ENCODE peak calls at places on chromosome 11, in four cellular contexts. One of them, this sample, is unnamed.

GRCh38 chr11:112999518-112999917 is 38.3 kb downstream of the NCAM1 start:
- DNase-seq in adrenal gland: no peak
- DNase-seq in right lobe of liver: no peak
- DNase-seq in right atrium auricular region: no peak
- DNase-seq in this sample: no peak

GRCh38 chr11:2990617-2991476 is 1.3 kb downstream of the NAP1L4 start:
- DNase-seq in right lobe of liver: no peak
- DNase-seq in right atrium auricular region: no peak
- DNase-seq in adrenal gland: no peak
- DNase-seq in this sample: peak; percentile 46

GRCh38 chr11:3666023-3666530 is 5.1 kb downstream of the CHRNA10 start:
- DNase-seq in right lobe of liver: no peak
- DNase-seq in right atrium auricular region: no peak
- DNase-seq in adrenal gland: no peak
- DNase-seq in this sample: no peak

GRCh38 chr11:68313574-68314202 is 1.3 kb downstream of the LRP5 start:
- DNase-seq in adrenal gland: no peak
- DNase-seq in right atrium auricular region: no peak
- DNase-seq in right lobe of liver: no peak
- DNase-seq in this sample: no peak

GRCh38 chr11:76807206-76807875 is 24.2 kb downstream of the TSKU start:
- DNase-seq in right lobe of liver: peak; percentile 85
- DNase-seq in right atrium auricular region: peak; percentile 92
- DNase-seq in adrenal gland: peak; percentile 79
- DNase-seq in this sample: peak; percentile 94

GRCh38 chr11:134360050-134360835 is 28.5 kb downstream of the GLB1L2 start:
- DNase-seq in right atrium auricular region: peak; percentile 69
- DNase-seq in right lobe of liver: peak; percentile 85
- DNase-seq in adrenal gland: peak; percentile 71
- DNase-seq in this sample: no peak

GRCh38 chr11:27013741-27014415 is 20.0 kb downstream of the FIBIN start:
- DNase-seq in right atrium auricular region: no peak
- DNase-seq in right lobe of liver: no peak
- DNase-seq in adrenal gland: no peak
- DNase-seq in this sample: no peak

GRCh38 chr11:12689029-12689755 is 15.0 kb downstream of the TEAD1 start:
- DNase-seq in right lobe of liver: no peak
- DNase-seq in adrenal gland: no peak
- DNase-seq in right atrium auricular region: no peak
- DNase-seq in this sample: no peak

GRCh38 chr11:118677977-118678376 is 1.5 kb downstream of the TREH start:
- DNase-seq in adrenal gland: no peak
- DNase-seq in right atrium auricular region: no peak
- DNase-seq in right lobe of liver: no peak
- DNase-seq in this sample: peak; percentile 40

GRCh38 chr11:29159552-29160465 is 857.0 kb downstream of the KCNA4 start:
- DNase-seq in adrenal gland: peak; percentile 24
- DNase-seq in right atrium auricular region: no peak
- DNase-seq in right lobe of liver: no peak
- DNase-seq in this sample: no peak

GRCh38 chr11:117876341-117877119 is at the start of gene FXYD6:
- DNase-seq in right atrium auricular region: peak; percentile 66
- DNase-seq in adrenal gland: peak; percentile 76
- DNase-seq in right lobe of liver: no peak
- DNase-seq in this sample: peak; percentile 76

GRCh38 chr11:110069158-110069737 is 23.9 kb upstream of the ZC3H12C start:
- DNase-seq in right atrium auricular region: no peak
- DNase-seq in adrenal gland: peak; percentile 52
- DNase-seq in right lobe of liver: peak; percentile 61
- DNase-seq in this sample: no peak

GRCh38 chr11:9735236-9735635 is 71.4 kb downstream of the SWAP70 start:
- DNase-seq in right atrium auricular region: no peak
- DNase-seq in right lobe of liver: no peak
- DNase-seq in adrenal gland: no peak
- DNase-seq in this sample: no peak

GRCh38 chr11:44731685-44732411 is 5.1 kb downstream of the TSPAN18 start:
- DNase-seq in right atrium auricular region: no peak
- DNase-seq in adrenal gland: peak; percentile 88
- DNase-seq in right lobe of liver: no peak
- DNase-seq in this sample: no peak

GRCh38 chr11:83855237-83855636 is 569.1 kb upstream of the CCDC90B start:
- DNase-seq in adrenal gland: no peak
- DNase-seq in right lobe of liver: no peak
- DNase-seq in right atrium auricular region: no peak
- DNase-seq in this sample: no peak

GRCh38 chr11:45984192-45984591 is 61.7 kb downstream of the LARGE2 start:
- DNase-seq in right lobe of liver: no peak
- DNase-seq in adrenal gland: no peak
- DNase-seq in right atrium auricular region: no peak
- DNase-seq in this sample: no peak

GRCh38 chr11:3836903-3837302 is 3.9 kb downstream of the RHOG start:
- DNase-seq in adrenal gland: no peak
- DNase-seq in right atrium auricular region: no peak
- DNase-seq in right lobe of liver: peak; percentile 73
- DNase-seq in this sample: no peak

GRCh38 chr11:41795004-41795403 is 335.6 kb upstream of the LRRC4C start:
- DNase-seq in right lobe of liver: no peak
- DNase-seq in adrenal gland: no peak
- DNase-seq in right atrium auricular region: no peak
- DNase-seq in this sample: no peak

GRCh38 chr11:78211565-78211964 is 22.8 kb downstream of the USP35 start:
- DNase-seq in right lobe of liver: no peak
- DNase-seq in right atrium auricular region: no peak
- DNase-seq in adrenal gland: no peak
- DNase-seq in this sample: no peak

GRCh38 chr11:133943950-133944698 is 12.6 kb downstream of the IGSF9B start:
- DNase-seq in adrenal gland: no peak
- DNase-seq in right lobe of liver: no peak
- DNase-seq in right atrium auricular region: no peak
- DNase-seq in this sample: no peak

GRCh38 chr11:42462558-42463310 is 849.1 kb upstream of the API5 start:
- DNase-seq in adrenal gland: no peak
- DNase-seq in right atrium auricular region: no peak
- DNase-seq in right lobe of liver: no peak
- DNase-seq in this sample: no peak

GRCh38 chr11:78145511-78146030 is 6.1 kb upstream of the ALG8 start:
- DNase-seq in right lobe of liver: no peak
- DNase-seq in adrenal gland: no peak
- DNase-seq in right atrium auricular region: no peak
- DNase-seq in this sample: no peak

GRCh38 chr11:65493367-65494176 is 5.3 kb upstream of the MALAT1 start:
- DNase-seq in adrenal gland: peak; percentile 95
- DNase-seq in right atrium auricular region: peak; percentile 98
- DNase-seq in right lobe of liver: peak; percentile 88
- DNase-seq in this sample: peak; percentile 98

GRCh38 chr11:64204080-64204440 is 2.5 kb upstream of the FERMT3 start:
- DNase-seq in adrenal gland: no peak
- DNase-seq in right lobe of liver: no peak
- DNase-seq in right atrium auricular region: no peak
- DNase-seq in this sample: no peak

GRCh38 chr11:110362916-110363574 is 66.6 kb upstream of the RDX start:
- DNase-seq in right lobe of liver: peak; percentile 81
- DNase-seq in adrenal gland: no peak
- DNase-seq in right atrium auricular region: no peak
- DNase-seq in this sample: no peak

GRCh38 chr11:71484248-71485062 is 31.5 kb downstream of the NADSYN1 start:
- DNase-seq in right lobe of liver: no peak
- DNase-seq in right atrium auricular region: no peak
- DNase-seq in adrenal gland: peak; percentile 3
- DNase-seq in this sample: no peak

GRCh38 chr11:73326929-73327811 is 19.1 kb downstream of the ARHGEF17 start:
- DNase-seq in right lobe of liver: no peak
- DNase-seq in adrenal gland: no peak
- DNase-seq in right atrium auricular region: no peak
- DNase-seq in this sample: no peak

GRCh38 chr11:112734207-112734606 is 227.0 kb upstream of the NCAM1 start:
- DNase-seq in right atrium auricular region: no peak
- DNase-seq in adrenal gland: peak; percentile 16
- DNase-seq in right lobe of liver: no peak
- DNase-seq in this sample: peak; percentile 16

GRCh38 chr11:7575841-7576451 is 62.1 kb downstream of the PPFIBP2 start:
- DNase-seq in right atrium auricular region: no peak
- DNase-seq in adrenal gland: no peak
- DNase-seq in right lobe of liver: no peak
- DNase-seq in this sample: peak; percentile 76

GRCh38 chr11:117979481-117980211 is 6.5 kb upstream of the IL10RA start:
- DNase-seq in right atrium auricular region: peak; percentile 57
- DNase-seq in adrenal gland: peak; percentile 51
- DNase-seq in right lobe of liver: no peak
- DNase-seq in this sample: no peak

GRCh38 chr11:119356349-119357031 is 10.0 kb upstream of the MFRP start:
- DNase-seq in adrenal gland: peak; percentile 77
- DNase-seq in right atrium auricular region: peak; percentile 86
- DNase-seq in right lobe of liver: peak; percentile 85
- DNase-seq in this sample: no peak

GRCh38 chr11:58768137-58768536 is 36.4 kb upstream of the GLYAT start:
- DNase-seq in right atrium auricular region: no peak
- DNase-seq in adrenal gland: no peak
- DNase-seq in right lobe of liver: no peak
- DNase-seq in this sample: no peak
- H3K4me3 ChIP-seq in right atrium auricular region: no peak overlapping the region
- H3K4me3 ChIP-seq in adrenal gland: no peak overlapping the region
- H3K4me3 ChIP-seq in right lobe of liver: no peak overlapping the region
- H3K4me3 ChIP-seq in this sample: no peak overlapping the region

GRCh38 chr11:35073691-35074382 is 65.1 kb upstream of the CD44 start:
- DNase-seq in right lobe of liver: no peak
- DNase-seq in right atrium auricular region: no peak
- DNase-seq in adrenal gland: no peak
- DNase-seq in this sample: no peak
- H3K27ac ChIP-seq in right lobe of liver: no peak overlapping the region
- H3K27ac ChIP-seq in right atrium auricular region: no peak overlapping the region
- H3K27ac ChIP-seq in adrenal gland: no peak overlapping the region
- H3K27ac ChIP-seq in this sample: no peak overlapping the region

GRCh38 chr11:100812517-100812916 is 125.4 kb downstream of the ARHGAP42 start:
- DNase-seq in right atrium auricular region: no peak
- DNase-seq in adrenal gland: no peak
- DNase-seq in right lobe of liver: no peak
- DNase-seq in this sample: no peak

GRCh38 chr11:100815787-100816330 is 128.8 kb downstream of the ARHGAP42 start:
- DNase-seq in adrenal gland: no peak
- DNase-seq in right lobe of liver: no peak
- DNase-seq in right atrium auricular region: no peak
- DNase-seq in this sample: no peak

GRCh38 chr11:100821198-100821597 is 134.1 kb downstream of the ARHGAP42 start:
- DNase-seq in right lobe of liver: no peak
- DNase-seq in right atrium auricular region: no peak
- DNase-seq in adrenal gland: no peak
- DNase-seq in this sample: no peak

GRCh38 chr11:100816823-100817222 is 129.7 kb downstream of the ARHGAP42 start:
- DNase-seq in right lobe of liver: no peak
- DNase-seq in right atrium auricular region: no peak
- DNase-seq in adrenal gland: no peak
- DNase-seq in this sample: no peak

GRCh38 chr11:100817620-100818019 is 130.5 kb downstream of the ARHGAP42 start:
- DNase-seq in right lobe of liver: no peak
- DNase-seq in adrenal gland: no peak
- DNase-seq in right atrium auricular region: no peak
- DNase-seq in this sample: no peak
- TF ChIP-seq CTCF in right lobe of liver: no peak
- TF ChIP-seq CTCF in adrenal gland: no peak
- TF ChIP-seq CTCF in right atrium auricular region: no peak
- TF ChIP-seq CTCF in this sample: no peak

DNA sequence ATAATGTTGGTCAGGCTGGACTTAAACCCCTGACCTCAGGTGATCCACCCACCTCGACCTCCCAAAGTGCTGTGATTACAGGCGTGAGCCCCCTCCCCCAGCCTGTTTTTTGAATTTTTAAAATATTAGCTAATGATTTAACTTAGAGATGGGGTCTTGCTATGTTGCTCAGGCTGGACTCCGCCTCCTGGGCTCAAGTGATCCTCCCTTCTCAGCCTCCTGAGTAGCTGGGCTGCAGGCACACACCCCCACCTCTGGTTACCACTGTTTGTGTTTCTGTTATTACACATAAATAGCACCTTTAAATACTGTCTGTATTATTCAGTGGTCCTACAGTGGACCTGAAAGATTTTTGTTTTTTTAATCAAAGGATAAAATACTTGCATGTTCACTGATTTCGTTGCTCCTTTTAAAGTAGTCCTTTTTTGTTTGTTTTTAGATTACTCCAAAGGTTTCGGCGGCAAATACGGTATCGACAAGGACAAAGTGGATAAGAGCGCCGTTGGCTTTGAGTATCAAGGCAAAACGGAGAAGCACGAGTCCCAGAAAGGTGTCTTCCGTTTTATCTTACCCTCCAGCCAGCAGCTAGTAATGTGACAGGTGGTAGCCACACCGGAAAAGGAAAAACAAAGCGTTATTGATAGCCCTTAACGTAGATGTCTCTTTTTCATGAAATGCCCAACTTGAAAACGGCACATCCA is 21.1 kb downstream of the CTTN start:
- DNase-seq in adrenal gland: no peak
- DNase-seq in right atrium auricular region: no peak
- DNase-seq in right lobe of liver: no peak
- DNase-seq in this sample: no peak
- H3K4me3 ChIP-seq in adrenal gland: no peak overlapping the region
- H3K4me3 ChIP-seq in right atrium auricular region: no peak overlapping the region
- H3K4me3 ChIP-seq in right lobe of liver: no peak overlapping the region
- H3K4me3 ChIP-seq in this sample: no peak overlapping the region

GRCh38 chr11:31769241-31769640 is 41.9 kb downstream of the PAX6 start:
- DNase-seq in right lobe of liver: no peak
- DNase-seq in adrenal gland: no peak
- DNase-seq in right atrium auricular region: no peak
- DNase-seq in this sample: no peak
- H3K27ac ChIP-seq in right lobe of liver: no peak overlapping the region
- H3K27ac ChIP-seq in adrenal gland: no peak overlapping the region
- H3K27ac ChIP-seq in right atrium auricular region: no peak overlapping the region
- H3K27ac ChIP-seq in this sample: no peak overlapping the region

GRCh38 chr11:115493905-115494304 is 10.3 kb downstream of the CADM1 start:
- DNase-seq in right atrium auricular region: no peak
- DNase-seq in adrenal gland: no peak
- DNase-seq in right lobe of liver: no peak
- DNase-seq in this sample: no peak

GRCh38 chr11:115498354-115498753 is 5.9 kb downstream of the CADM1 start:
- DNase-seq in adrenal gland: no peak
- DNase-seq in right atrium auricular region: no peak
- DNase-seq in right lobe of liver: no peak
- DNase-seq in this sample: no peak

GRCh38 chr11:115499241-115499799 is 4.9 kb downstream of the CADM1 start:
- DNase-seq in right lobe of liver: peak; percentile 60
- DNase-seq in adrenal gland: peak; percentile 25
- DNase-seq in right atrium auricular region: no peak
- DNase-seq in this sample: no peak

GRCh38 chr11:115497303-115497702 is 6.9 kb downstream of the CADM1 start:
- DNase-seq in adrenal gland: no peak
- DNase-seq in right lobe of liver: no peak
- DNase-seq in right atrium auricular region: no peak
- DNase-seq in this sample: no peak

GRCh38 chr11:115496892-115497291 is 7.3 kb downstream of the CADM1 start:
- DNase-seq in right lobe of liver: no peak
- DNase-seq in adrenal gland: no peak
- DNase-seq in right atrium auricular region: no peak
- DNase-seq in this sample: no peak
- TF ChIP-seq CTCF in right lobe of liver: no peak
- TF ChIP-seq CTCF in adrenal gland: no peak
- TF ChIP-seq CTCF in right atrium auricular region: no peak
- TF ChIP-seq CTCF in this sample: no peak